ENCODE peak calls at places on chromosomes 5 and 9, in five cellular contexts. U, Z, O, J and Q are unnamed samples.

GRCh38 chr5:179553875-179554274 is 3.5 kb downstream of the RUFY1 start:
- DNase-seq in J (no peak), Z (no peak), O (peak), U (no peak), Q (peak)

GRCh38 chr9:69198526-69199250 is 24.6 kb downstream of the TJP2 start:
- DNase-seq in J (no peak), U (no peak), Z (no peak), O (no peak), Q (no peak)

GRCh38 chr9:19804431-19804830 is 15.6 kb upstream of the SLC24A2 start:
- DNase-seq in O (no peak), U (no peak), J (no peak), Z (no peak), Q (no peak)

GRCh38 chr5:90473321-90474234 is 993 bp downstream of the MBLAC2 start:
- DNase-seq in Z (no peak), J (peak), O (peak), U (no peak), Q (peak)

GRCh38 chr9:27572566-27572917 is 739 bp downstream of the C9orf72 start:
- DNase-seq in Z (no peak), O (peak), U (no peak), J (peak), Q (peak)

GRCh38 chr9:85900504-85901201 is 40.3 kb upstream of the NAA35 start:
- DNase-seq in O (no peak), U (peak), Z (no peak), J (peak), Q (peak)

GRCh38 chr5:17292434-17293015 is 75.1 kb downstream of the BASP1 start:
- DNase-seq in O (no peak), J (no peak), U (no peak), Z (no peak), Q (no peak)

GRCh38 chr9:85743290-85744128 is 1.8 kb upstream of the AGTPBP1 start:
- DNase-seq in J (no peak), U (peak), O (peak), Z (no peak), Q (peak)

GRCh38 chr9:109385499-109385898 is 64.6 kb upstream of the EPB41L4B start:
- DNase-seq in O (no peak), U (no peak), J (no peak), Z (no peak), Q (no peak)
- TF ChIP-seq ZBTB33 in O (no peak), U (no peak), J (no peak), Z (no peak), Q (no peak)

DNA sequence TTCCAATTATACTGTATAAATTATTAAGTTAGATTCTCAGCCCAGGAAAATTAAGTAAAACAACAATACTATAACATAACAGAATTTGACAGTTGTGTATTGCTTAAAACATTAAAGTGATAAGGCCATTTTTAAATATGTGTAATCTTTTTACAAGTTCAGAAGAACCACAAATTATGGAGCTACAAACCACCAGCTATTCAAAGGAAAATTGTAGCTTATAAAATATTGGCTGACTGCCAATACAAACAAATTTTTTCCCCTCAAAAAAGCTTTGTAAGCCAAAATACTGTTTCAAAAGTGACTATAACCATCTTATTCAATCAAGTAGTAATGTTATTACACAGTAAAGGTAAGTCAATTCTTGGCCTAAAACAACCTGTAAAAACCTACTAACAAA is 21.9 kb downstream of the STRBP start:
- DNase-seq in O (no peak), U (no peak), J (no peak), Z (no peak), Q (no peak)
- TF ChIP-seq ZBTB33 in O (no peak), U (no peak), J (no peak), Z (no peak), Q (no peak)

GRCh38 chr9:95089257-95089873 is 228.1 kb downstream of the FANCC start:
- DNase-seq in O (no peak), J (no peak), U (no peak), Z (no peak), Q (no peak)

GRCh38 chr9:95088421-95089161 is 228.9 kb downstream of the FANCC start:
- DNase-seq in Z (no peak), O (no peak), U (no peak), J (no peak), Q (no peak)

GRCh38 chr9:95085861-95086563 is 231.5 kb downstream of the FANCC start:
- DNase-seq in O (no peak), J (no peak), Z (no peak), U (no peak), Q (no peak)

GRCh38 chr9:95086564-95086955 is 230.9 kb downstream of the FANCC start:
- DNase-seq in J (no peak), Z (no peak), O (no peak), U (no peak), Q (no peak)

DNA sequence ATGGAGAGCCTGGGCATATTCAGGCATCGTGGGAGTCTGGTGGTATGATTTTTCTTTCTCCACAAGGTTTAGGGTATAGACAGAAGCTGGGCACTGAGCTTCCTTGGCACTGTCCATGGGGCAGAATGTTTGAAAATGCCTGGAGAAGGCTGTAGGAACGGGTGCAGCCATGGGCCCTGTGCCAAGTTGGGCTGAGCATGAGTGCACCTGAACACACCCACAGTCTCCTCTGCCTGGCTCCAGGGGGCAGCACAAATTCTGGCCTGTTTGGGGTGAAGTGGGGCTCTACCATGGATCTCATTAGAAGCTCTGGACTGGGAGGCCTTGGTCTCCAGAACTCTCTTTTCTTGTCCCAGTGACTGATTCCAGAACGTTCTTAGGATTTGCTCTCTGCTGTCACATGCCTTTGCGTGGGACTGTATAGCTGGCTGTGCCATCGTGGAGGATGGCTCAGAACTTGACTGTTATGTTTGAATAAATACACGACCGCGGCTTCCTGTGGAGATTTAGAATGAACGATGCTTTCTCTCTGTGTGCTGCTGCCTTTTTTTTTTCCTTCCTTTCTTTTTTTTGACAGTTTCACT is 229.8 kb downstream of the FANCC start:
- DNase-seq in U (no peak), J (no peak), Z (no peak), O (no peak), Q (no peak)
- TF ChIP-seq ZBTB33 in U (no peak), J (no peak), Z (no peak), O (no peak), Q (no peak)

DNA sequence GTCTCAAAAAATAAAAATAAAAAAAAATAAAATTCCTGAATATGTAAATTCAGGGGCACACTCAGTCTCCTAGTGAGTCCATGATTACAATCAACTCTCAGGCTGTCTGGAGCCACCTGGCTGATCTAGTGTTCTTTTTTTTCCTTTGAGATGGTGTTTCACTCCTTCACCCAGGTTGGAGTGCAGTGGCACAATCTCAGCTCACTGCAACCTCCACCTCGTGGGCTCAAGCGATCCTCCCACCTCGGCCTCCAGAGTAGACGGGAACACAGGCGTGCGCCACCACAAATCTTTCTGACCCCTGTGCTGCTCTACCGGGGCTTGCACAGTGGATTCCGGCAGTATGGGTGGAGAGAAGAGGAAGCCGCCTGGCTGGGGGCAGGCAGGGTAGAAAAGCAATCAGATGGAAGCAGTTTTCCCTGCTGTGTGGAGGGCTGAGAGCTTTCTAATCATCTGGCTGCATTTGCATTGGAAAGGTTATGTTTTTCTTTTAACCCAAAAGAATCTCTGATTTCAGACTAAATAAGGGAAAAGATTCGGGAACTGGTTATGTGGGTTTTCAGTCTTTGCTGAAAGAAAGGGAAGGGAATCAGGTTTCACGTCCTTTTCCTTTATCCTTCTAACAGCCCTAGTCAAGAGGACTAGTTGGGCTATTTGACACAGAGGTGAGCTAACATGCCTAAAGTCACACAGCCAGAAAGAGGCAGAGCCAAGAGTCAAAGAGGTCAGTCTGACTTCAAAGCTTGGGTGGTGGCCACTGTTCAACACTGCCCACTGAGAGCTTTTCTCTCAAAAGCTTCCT is 26.3 kb upstream of the CORO2A start:
- DNase-seq in J (no peak), O (no peak), Z (no peak), U (no peak), Q (no peak)
- TF ChIP-seq ZBTB33 in J (no peak), O (no peak), Z (no peak), U (no peak), Q (no peak)

GRCh38 chr9:35643046-35643445 is 7.7 kb downstream of the SIT1 start:
- DNase-seq in Z (no peak), U (no peak), O (no peak), J (no peak), Q (no peak)

GRCh38 chr9:35650341-35651158 is at the start of gene SIT1:
- DNase-seq in U (no peak), O (no peak), Z (no peak), J (no peak), Q (no peak)

GRCh38 chr9:35646583-35647265 is 4.0 kb downstream of the SIT1 start:
- DNase-seq in Z (no peak), J (peak), U (peak), O (peak), Q (peak)

GRCh38 chr9:35649431-35650340 is 1.0 kb downstream of the SIT1 start:
- DNase-seq in J (no peak), O (no peak), Z (no peak), U (no peak), Q (peak)

GRCh38 chr9:35645736-35646582 is 4.8 kb downstream of the SIT1 start:
- DNase-seq in Z (no peak), J (no peak), O (peak), U (peak), Q (peak)
- TF ChIP-seq ZBTB33 in Z (no peak), J (no peak), O (no peak), U (no peak), Q (no peak)